ENCODE peak calls at places on chromosomes 2 and 18, in seven cellular contexts. X is GM23248; R is psoas muscle; Z is Peyer's patch; L is right atrium auricular region; I is osteoblast; S is CD4-positive, alpha-beta memory T cell. G is an unnamed sample. For H3K4me1, the result is how much of the 10 kb centered on the place peaks cover.

GRCh38 chr2:45651415-45652089 is at the start of gene PRKCE:
- DNase-seq in X (peak), R (peak), Z (peak), L (peak), I (no peak), S (peak), G (peak)

GRCh38 chr2:172931923-172932520 is 143.6 kb upstream of the MAP3K20 start:
- DNase-seq in X (peak), R (peak), Z (peak), L (peak), I (no peak), S (peak), G (no peak)

GRCh38 chr2:155062250-155062985 is 363.9 kb downstream of the KCNJ3 start:
- DNase-seq in X (no peak), R (no peak), Z (no peak), L (no peak), I (no peak), S (no peak), G (no peak)

GRCh38 chr2:215904101-215904500 is 109.2 kb downstream of the MREG start:
- DNase-seq in X (peak), R (no peak), Z (no peak), L (no peak), I (peak), S (no peak), G (no peak)

GRCh38 chr18:49359732-49360444 is 100.6 kb downstream of the DYM start:
- DNase-seq in X (peak), R (no peak), Z (no peak), L (no peak), I (peak), S (no peak), G (no peak)

GRCh38 chr2:147030966-147031760 is 813.7 kb upstream of the ACVR2A start:
- DNase-seq in X (peak), R (no peak), Z (no peak), L (no peak), I (peak), S (no peak), G (no peak)

GRCh38 chr18:13661051-13661778 is 65.1 kb downstream of the FAM210A start:
- DNase-seq in X (no peak), R (no peak), Z (no peak), L (no peak), I (no peak), S (no peak), G (no peak)

GRCh38 chr2:143390185-143390584 is 261.0 kb downstream of the ARHGAP15 start:
- DNase-seq in X (no peak), R (no peak), Z (no peak), L (no peak), I (no peak), S (no peak), G (no peak)

GRCh38 chr2:8626572-8626971 is 55.3 kb upstream of the ID2 start:
- DNase-seq in X (no peak), R (no peak), Z (peak), L (no peak), I (peak), S (no peak), G (no peak)

GRCh38 chr2:45046786-45047185 is 37.5 kb upstream of the SIX2 start:
- DNase-seq in X (no peak), R (no peak), Z (no peak), L (no peak), I (no peak), S (no peak), G (no peak)

GRCh38 chr2:105104208-105104731 is 66.4 kb downstream of the MRPS9 start:
- DNase-seq in X (peak), R (no peak), Z (no peak), L (no peak), I (peak), S (no peak), G (no peak)

GRCh38 chr2:99694331-99694730 is 204.5 kb upstream of the REV1 start:
- DNase-seq in X (no peak), R (no peak), Z (no peak), L (peak), I (no peak), S (no peak), G (no peak)

GRCh38 chr18:9478545-9478944 is 3.2 kb downstream of the RALBP1 start:
- DNase-seq in X (no peak), R (no peak), Z (no peak), L (no peak), I (peak), S (no peak), G (no peak)

GRCh38 chr18:32548688-32549087 is 78.0 kb upstream of the GAREM1 start:
- DNase-seq in X (no peak), R (no peak), Z (no peak), L (no peak), I (peak), S (no peak), G (no peak)

GRCh38 chr2:83665894-83666293 is 793.2 kb downstream of the SUCLG1 start:
- DNase-seq in X (peak), R (no peak), Z (no peak), L (no peak), I (no peak), S (no peak), G (no peak)

GRCh38 chr2:157839822-157840221 is 36.3 kb downstream of the ACVR1 start:
- DNase-seq in X (no peak), R (no peak), Z (no peak), L (no peak), I (no peak), S (no peak), G (no peak)

GRCh38 chr18:56575819-56576663 is 62.4 kb downstream of the TXNL1 start:
- DNase-seq in X (peak), R (no peak), Z (no peak), L (no peak), I (peak), S (peak), G (no peak)

GRCh38 chr18:9730786-9731185 is 22.7 kb downstream of the RAB31 start:
- DNase-seq in X (peak), R (no peak), Z (peak), L (no peak), I (no peak), S (no peak), G (no peak)

GRCh38 chr2:105118960-105119359 is 81.1 kb downstream of the MRPS9 start:
- DNase-seq in X (no peak), R (no peak), Z (no peak), L (no peak), I (no peak), S (no peak), G (no peak)

GRCh38 chr18:5628512-5629255 is 84.9 kb upstream of the EPB41L3 start:
- DNase-seq in X (peak), R (peak), Z (peak), L (peak), I (peak), S (no peak), G (peak)

GRCh38 chr2:59182249-59182648 is 941.1 kb upstream of the FANCL start:
- DNase-seq in X (peak), R (no peak), Z (no peak), L (no peak), I (no peak), S (no peak), G (no peak)

GRCh38 chr18:23970161-23971153 is 44.1 kb upstream of the TTC39C start:
- DNase-seq in X (no peak), R (no peak), Z (peak), L (no peak), I (no peak), S (peak), G (no peak)

GRCh38 chr2:152155209-152155608 is 20.4 kb downstream of the STAM2 start:
- DNase-seq in X (no peak), R (no peak), Z (no peak), L (no peak), I (no peak), S (no peak), G (no peak)

GRCh38 chr2:174836345-174836999 is 72.2 kb upstream of the CHRNA1 start:
- DNase-seq in X (peak), R (no peak), Z (no peak), L (no peak), I (peak), S (no peak), G (no peak)

GRCh38 chr2:170944545-170944944 is 15.5 kb downstream of the GORASP2 start:
- DNase-seq in X (no peak), R (no peak), Z (no peak), L (no peak), I (no peak), S (no peak), G (no peak)

GRCh38 chr2:233764264-233764663 is 4.2 kb downstream of the UGT1A1 start:
- DNase-seq in X (peak), R (no peak), Z (peak), L (no peak), I (peak), S (no peak), G (no peak)

GRCh38 chr2:24861500-24861899 is 58.5 kb downstream of the ADCY3 start:
- DNase-seq in X (no peak), R (no peak), Z (no peak), L (peak), I (no peak), S (no peak), G (no peak)

GRCh38 chr18:45332911-45333310 is 282.4 kb upstream of the SLC14A2 start:
- DNase-seq in X (no peak), R (no peak), Z (no peak), L (no peak), I (no peak), S (no peak), G (no peak)

GRCh38 chr18:55302337-55302833 is 285.6 kb downstream of the TCF4 start:
- DNase-seq in X (peak), R (no peak), Z (no peak), L (no peak), I (no peak), S (no peak), G (no peak)

GRCh38 chr2:84878896-84879594 is 1.8 kb downstream of the TRABD2A start:
- DNase-seq in X (peak), R (no peak), Z (no peak), L (peak), I (no peak), S (no peak), G (no peak)

GRCh38 chr2:70094978-70095832 is 7.9 kb downstream of the PCBP1 start:
- DNase-seq in X (peak), R (no peak), Z (peak), L (peak), I (peak), S (peak), G (peak)

GRCh38 chr2:231410293-231411004 is 14.9 kb downstream of the B3GNT7 start:
- DNase-seq in X (no peak), R (no peak), Z (no peak), L (no peak), I (no peak), S (no peak), G (no peak)

GRCh38 chr18:62763101-62763521 is 47.8 kb downstream of the PHLPP1 start:
- DNase-seq in X (no peak), R (no peak), Z (no peak), L (no peak), I (no peak), S (no peak), G (no peak)

GRCh38 chr18:33010149-33010548 is 237.3 kb upstream of the KLHL14 start:
- DNase-seq in X (no peak), R (no peak), Z (no peak), L (no peak), I (no peak), S (no peak), G (no peak)

GRCh38 chr18:50454379-50455005 is 79.6 kb downstream of the SKA1 start:
- DNase-seq in X (no peak), R (no peak), Z (no peak), L (no peak), I (no peak), S (no peak), G (no peak)

DNA sequence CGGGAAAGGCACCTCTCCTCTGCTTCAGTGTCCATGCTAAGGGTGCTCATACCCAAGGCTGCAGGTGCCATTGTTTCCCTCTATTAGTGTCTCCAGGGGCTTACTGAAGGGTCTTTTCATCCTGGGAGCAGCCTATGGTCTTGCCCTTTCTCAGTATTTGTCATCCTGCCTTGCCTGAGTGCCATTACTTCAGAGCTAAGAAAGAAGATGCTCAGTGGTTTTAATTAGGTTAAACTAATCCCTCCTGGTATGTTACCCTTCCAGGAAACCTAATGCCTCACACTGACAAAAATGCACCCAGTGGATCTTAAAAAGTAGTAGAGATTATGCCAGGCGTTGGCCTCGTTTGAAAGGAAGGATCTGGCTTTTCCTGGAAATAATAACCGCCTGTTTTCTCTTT is 151.4 kb downstream of the LRRTM1 start:
- DNase-seq in X (peak), R (no peak), Z (no peak), L (no peak), I (no peak), S (no peak), G (no peak)
- H3K4me1 ChIP-seq in X (under half), R (under half), Z (under half), L (under half), I (under half), S (under half), G (under half)

GRCh38 chr2:222641336-222641735 is 14.6 kb downstream of the FARSB start:
- DNase-seq in X (no peak), R (no peak), Z (no peak), L (no peak), I (no peak), S (no peak), G (no peak)
- H3K4me3 ChIP-seq in X (no peak), R (no peak), Z (no peak), L (no peak), I (no peak), S (no peak), G (no peak)

GRCh38 chr2:238985931-238986446 is 138.1 kb downstream of the TWIST2 start:
- DNase-seq in X (no peak), R (no peak), Z (peak), L (peak), I (no peak), S (no peak), G (no peak)
- H3K4me1 ChIP-seq in X (under half), R (under half), Z (under half), L (under half), I (under half), S (under half), G (under half)

DNA sequence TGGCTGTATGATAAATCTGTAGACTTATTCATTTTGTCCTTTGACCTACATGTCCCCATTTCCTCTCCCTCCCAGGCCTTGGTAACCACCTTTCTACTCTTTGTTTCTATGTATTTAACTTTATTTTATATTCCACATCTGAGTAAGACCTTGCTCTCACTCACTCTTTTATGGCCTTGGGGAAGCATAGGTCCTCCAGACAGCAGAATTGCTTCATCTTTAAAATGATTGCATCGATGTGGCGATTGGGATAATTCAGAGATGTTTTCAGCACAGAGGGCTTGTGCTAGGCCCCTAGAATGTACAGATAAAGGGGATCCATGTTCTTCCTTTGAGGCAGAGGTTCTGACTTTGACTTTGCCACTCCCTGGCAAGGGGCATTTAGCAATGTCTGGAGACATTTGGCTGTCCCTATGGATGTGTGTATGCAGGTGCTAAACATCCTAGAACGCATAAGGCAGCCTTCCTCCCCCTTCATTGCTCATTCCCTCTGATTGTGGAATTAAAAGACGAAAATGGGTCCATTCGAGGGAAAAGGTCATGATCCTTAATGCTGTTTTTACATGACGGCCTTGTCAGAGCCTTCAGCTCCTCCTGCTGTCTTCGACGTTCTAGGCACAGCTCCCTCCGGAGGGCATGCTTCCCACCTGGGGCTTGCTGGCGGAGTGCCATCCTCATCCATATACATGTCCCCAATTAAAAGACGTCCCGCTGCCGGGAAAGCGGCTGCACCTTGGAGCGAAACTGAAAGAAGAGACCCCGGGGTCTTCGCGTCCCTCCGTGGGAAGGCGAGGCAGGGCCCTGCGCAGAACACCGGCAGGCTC is 1.1 kb upstream of the GPR39 start:
- DNase-seq in X (peak), R (no peak), Z (no peak), L (no peak), I (no peak), S (no peak), G (peak)
- H3K4me3 ChIP-seq in X (peak), R (peak), Z (no peak), L (peak), I (peak), S (no peak), G (peak)

GRCh38 chr18:59145055-59145454 is 5.4 kb downstream of the SEC11C start:
- DNase-seq in X (no peak), R (no peak), Z (no peak), L (no peak), I (no peak), S (no peak), G (no peak)

GRCh38 chr18:59142274-59142673 is 2.6 kb downstream of the SEC11C start:
- DNase-seq in X (no peak), R (no peak), Z (no peak), L (no peak), I (no peak), S (peak), G (no peak)

GRCh38 chr18:59144483-59144882 is 4.8 kb downstream of the SEC11C start:
- DNase-seq in X (no peak), R (no peak), Z (no peak), L (no peak), I (no peak), S (no peak), G (no peak)

GRCh38 chr18:59141294-59142068 is 1.8 kb downstream of the SEC11C start:
- DNase-seq in X (no peak), R (no peak), Z (no peak), L (no peak), I (peak), S (peak), G (no peak)

GRCh38 chr18:59143441-59143840 is 3.8 kb downstream of the SEC11C start:
- DNase-seq in X (peak), R (no peak), Z (no peak), L (no peak), I (peak), S (no peak), G (no peak)
- H3K4me1 ChIP-seq in X (under half), R (under half), Z (under half), L (under half), I (under half), S (half or more), G (under half)